ENCODE peak calls at places on chromosomes 5 and 9, in four cellular contexts. One of them, this sample, is unnamed. For H3K27me3 and H3K36me3, the result is how much of the 10 kb centered on the place peaks cover.

GRCh38 chr5:44638286-44638869 is 170.4 kb upstream of the MRPS30 start:
- DNase-seq in HCT116: peak
- DNase-seq in body of pancreas: no peak
- DNase-seq in testis: no peak
- DNase-seq in this sample: no peak

GRCh38 chr5:35518104-35518503 is 99.6 kb upstream of the SPEF2 start:
- DNase-seq in body of pancreas: no peak
- DNase-seq in testis: no peak
- DNase-seq in HCT116: no peak
- DNase-seq in this sample: no peak

GRCh38 chr5:93585054-93585751 is 2.2 kb downstream of the NR2F1 start:
- DNase-seq in body of pancreas: peak
- DNase-seq in testis: no peak
- DNase-seq in HCT116: no peak
- DNase-seq in this sample: no peak

GRCh38 chr5:6510973-6511372 is 62.3 kb downstream of the UBE2QL1 start:
- DNase-seq in body of pancreas: no peak
- DNase-seq in testis: no peak
- DNase-seq in HCT116: no peak
- DNase-seq in this sample: no peak

GRCh38 chr9:68794898-68795297 is 89.9 kb downstream of the PIP5K1B start:
- DNase-seq in body of pancreas: no peak
- DNase-seq in HCT116: no peak
- DNase-seq in testis: no peak
- DNase-seq in this sample: no peak

GRCh38 chr5:158699336-158699735 is 400.4 kb downstream of the EBF1 start:
- DNase-seq in HCT116: no peak
- DNase-seq in testis: no peak
- DNase-seq in body of pancreas: no peak
- DNase-seq in this sample: no peak

GRCh38 chr5:155689403-155689802 is 637.6 kb upstream of the SGCD start:
- DNase-seq in HCT116: no peak
- DNase-seq in body of pancreas: no peak
- DNase-seq in testis: no peak
- DNase-seq in this sample: no peak

GRCh38 chr5:155316310-155316709 is 302.8 kb downstream of the KIF4B start:
- DNase-seq in HCT116: no peak
- DNase-seq in testis: no peak
- DNase-seq in body of pancreas: no peak
- DNase-seq in this sample: no peak

GRCh38 chr9:86175223-86175622 is 75.9 kb upstream of the GOLM1 start:
- DNase-seq in body of pancreas: no peak
- DNase-seq in HCT116: no peak
- DNase-seq in testis: no peak
- DNase-seq in this sample: no peak

GRCh38 chr5:53407373-53407772 is 73.1 kb upstream of the FST start:
- DNase-seq in testis: no peak
- DNase-seq in HCT116: no peak
- DNase-seq in body of pancreas: no peak
- DNase-seq in this sample: no peak

GRCh38 chr5:176647870-176648466 is 684 bp downstream of the TSPAN17 start:
- DNase-seq in HCT116: no peak
- DNase-seq in body of pancreas: peak
- DNase-seq in testis: peak
- DNase-seq in this sample: peak

GRCh38 chr5:164614707-164615106 is 1109.3 kb downstream of the MAT2B start:
- DNase-seq in HCT116: no peak
- DNase-seq in body of pancreas: no peak
- DNase-seq in testis: no peak
- DNase-seq in this sample: no peak

GRCh38 chr5:134051305-134051704 is 46.5 kb upstream of the VDAC1 start:
- DNase-seq in body of pancreas: no peak
- DNase-seq in HCT116: no peak
- DNase-seq in testis: no peak
- DNase-seq in this sample: peak

GRCh38 chr5:16536246-16536645 is 70.6 kb upstream of the ZNF622 start:
- DNase-seq in testis: no peak
- DNase-seq in HCT116: no peak
- DNase-seq in body of pancreas: no peak
- DNase-seq in this sample: no peak

GRCh38 chr5:65478336-65478735 is 3.4 kb downstream of the ADAMTS6 start:
- DNase-seq in HCT116: no peak
- DNase-seq in testis: no peak
- DNase-seq in body of pancreas: no peak
- DNase-seq in this sample: no peak

GRCh38 chr5:138632900-138633489 is 57.8 kb upstream of the HSPA9 start:
- DNase-seq in HCT116: peak
- DNase-seq in body of pancreas: peak
- DNase-seq in testis: peak
- DNase-seq in this sample: peak

GRCh38 chr9:36499156-36499886 is 73.4 kb upstream of the MELK start:
- DNase-seq in testis: no peak
- DNase-seq in HCT116: no peak
- DNase-seq in body of pancreas: no peak
- DNase-seq in this sample: no peak

GRCh38 chr5:140633081-140633471 is at the start of gene CD14:
- DNase-seq in testis: peak
- DNase-seq in HCT116: no peak
- DNase-seq in body of pancreas: peak
- DNase-seq in this sample: peak

GRCh38 chr9:121201045-121201737 is 478 bp downstream of the RAB14 start:
- DNase-seq in body of pancreas: no peak
- DNase-seq in testis: peak
- DNase-seq in HCT116: no peak
- DNase-seq in this sample: no peak

GRCh38 chr5:135657536-135658307 is 78.9 kb upstream of the CXCL14 start:
- DNase-seq in body of pancreas: no peak
- DNase-seq in testis: no peak
- DNase-seq in HCT116: no peak
- DNase-seq in this sample: no peak

GRCh38 chr9:98369066-98369425 is 113.6 kb upstream of the TBC1D2 start:
- DNase-seq in body of pancreas: no peak
- DNase-seq in HCT116: no peak
- DNase-seq in testis: no peak
- DNase-seq in this sample: no peak

GRCh38 chr5:95727764-95728191 is 3.4 kb upstream of the RHOBTB3 start:
- DNase-seq in body of pancreas: no peak
- DNase-seq in HCT116: no peak
- DNase-seq in testis: no peak
- DNase-seq in this sample: no peak

GRCh38 chr9:125826850-125827249 is 79.7 kb downstream of the PBX3 start:
- DNase-seq in testis: no peak
- DNase-seq in HCT116: no peak
- DNase-seq in body of pancreas: no peak
- DNase-seq in this sample: no peak

GRCh38 chr5:141084487-141084989 is 9.9 kb upstream of the PCDHB2 start:
- DNase-seq in testis: peak
- DNase-seq in HCT116: no peak
- DNase-seq in body of pancreas: peak
- DNase-seq in this sample: no peak

GRCh38 chr5:38420691-38421395 is 135.6 kb downstream of the LIFR start:
- DNase-seq in body of pancreas: peak
- DNase-seq in testis: peak
- DNase-seq in HCT116: peak
- DNase-seq in this sample: peak

GRCh38 chr9:74498616-74499095 is 1.5 kb downstream of the RORB start:
- DNase-seq in body of pancreas: no peak
- DNase-seq in testis: no peak
- DNase-seq in HCT116: no peak
- DNase-seq in this sample: peak

GRCh38 chr9:33840381-33840780 is 23.4 kb downstream of the UBE2R2 start:
- DNase-seq in testis: no peak
- DNase-seq in HCT116: no peak
- DNase-seq in body of pancreas: no peak
- DNase-seq in this sample: no peak

GRCh38 chr9:68981825-68982224 is 32.1 kb downstream of the PRKACG start:
- DNase-seq in testis: no peak
- DNase-seq in body of pancreas: no peak
- DNase-seq in HCT116: no peak
- DNase-seq in this sample: no peak

GRCh38 chr9:120393386-120394057 is 186.4 kb downstream of the CDK5RAP2 start:
- DNase-seq in body of pancreas: no peak
- DNase-seq in testis: no peak
- DNase-seq in HCT116: no peak
- DNase-seq in this sample: peak

GRCh38 chr5:132474131-132474723 is 16.3 kb downstream of the IRF1 start:
- DNase-seq in HCT116: no peak
- DNase-seq in body of pancreas: no peak
- DNase-seq in testis: no peak
- DNase-seq in this sample: no peak

GRCh38 chr5:76944638-76945037 is 8.2 kb upstream of the CRHBP start:
- DNase-seq in body of pancreas: no peak
- DNase-seq in HCT116: no peak
- DNase-seq in testis: no peak
- DNase-seq in this sample: no peak

GRCh38 chr5:173896631-173897030 is 8.5 kb downstream of the CPEB4 start:
- DNase-seq in body of pancreas: no peak
- DNase-seq in HCT116: no peak
- DNase-seq in testis: no peak
- DNase-seq in this sample: no peak
- TF ChIP-seq CTCF in body of pancreas: no peak
- TF ChIP-seq CTCF in HCT116: no peak
- TF ChIP-seq CTCF in testis: no peak
- TF ChIP-seq CTCF in this sample: no peak

DNA sequence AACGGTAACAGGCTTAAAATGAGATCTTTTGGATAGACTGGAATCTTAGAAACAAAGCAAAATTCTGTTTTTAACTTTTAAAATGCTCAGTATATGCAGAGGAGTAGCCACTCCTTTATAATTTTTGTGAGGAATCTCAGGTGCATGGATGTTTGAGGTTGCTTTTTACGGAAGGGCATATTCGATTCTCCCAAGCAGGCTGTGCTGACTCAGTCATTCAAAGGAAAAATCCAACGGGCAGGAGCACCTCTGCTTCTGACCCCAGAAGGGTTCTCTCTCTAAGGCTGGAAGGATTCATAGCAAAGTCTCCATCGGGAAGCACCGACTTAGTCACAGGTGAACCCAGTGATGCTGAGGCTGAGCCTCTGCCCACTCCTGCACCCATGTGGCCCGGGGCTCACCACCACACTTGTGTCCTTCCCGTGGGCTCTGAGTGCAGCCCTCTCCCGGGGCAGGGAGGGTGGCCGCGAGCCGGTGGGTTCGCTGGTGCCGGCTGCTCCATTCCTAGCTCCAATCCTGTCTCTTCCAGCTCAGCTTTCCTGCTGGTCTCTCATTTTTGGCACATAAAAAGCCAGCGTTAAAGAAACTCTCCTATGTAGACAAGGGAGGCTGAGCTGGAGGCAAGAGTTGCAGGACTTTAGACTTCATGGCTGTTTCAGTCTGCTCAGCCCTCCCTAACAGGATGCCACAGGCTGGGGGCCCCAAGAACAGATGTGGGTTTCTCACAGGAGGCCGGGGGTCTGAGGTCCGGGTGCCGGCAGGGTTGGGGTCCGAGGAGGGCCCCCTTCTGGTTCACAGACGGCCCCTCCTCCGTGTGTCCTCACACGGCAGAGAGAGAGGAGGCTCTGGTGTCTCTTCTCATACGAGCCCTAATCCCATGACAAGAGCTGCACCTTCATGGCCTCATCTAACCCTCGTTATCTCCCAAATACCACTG is 135.6 kb upstream of the LPCAT1 start:
- DNase-seq in HCT116: no peak
- DNase-seq in body of pancreas: no peak
- DNase-seq in testis: no peak
- DNase-seq in this sample: no peak
- H3K27me3 ChIP-seq in HCT116: under half
- H3K27me3 ChIP-seq in body of pancreas: under half
- H3K27me3 ChIP-seq in testis: under half
- H3K27me3 ChIP-seq in this sample: under half

DNA sequence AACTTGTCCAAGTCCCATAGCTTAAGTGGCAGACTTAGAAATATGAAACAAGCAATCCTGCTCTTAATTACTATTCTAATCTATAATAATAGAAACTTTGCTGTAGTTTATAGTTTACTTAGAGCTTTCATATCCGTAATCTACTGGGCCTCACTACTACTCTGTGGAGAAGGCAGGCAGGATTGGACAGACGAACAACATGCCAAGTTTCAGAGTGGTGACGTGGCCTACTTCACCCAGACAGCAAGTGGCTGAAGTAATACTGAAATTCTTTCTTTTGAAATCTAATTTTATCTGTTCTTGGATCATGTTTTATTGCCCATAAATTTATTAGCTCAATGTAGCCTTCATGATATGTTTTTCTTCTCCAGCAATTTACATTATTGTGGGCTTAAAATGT is 22.2 kb downstream of the SPINK5 start:
- DNase-seq in HCT116: no peak
- DNase-seq in testis: no peak
- DNase-seq in body of pancreas: no peak
- DNase-seq in this sample: no peak
- H3K36me3 ChIP-seq in HCT116: under half
- H3K36me3 ChIP-seq in testis: under half
- H3K36me3 ChIP-seq in body of pancreas: under half
- H3K36me3 ChIP-seq in this sample: under half

DNA sequence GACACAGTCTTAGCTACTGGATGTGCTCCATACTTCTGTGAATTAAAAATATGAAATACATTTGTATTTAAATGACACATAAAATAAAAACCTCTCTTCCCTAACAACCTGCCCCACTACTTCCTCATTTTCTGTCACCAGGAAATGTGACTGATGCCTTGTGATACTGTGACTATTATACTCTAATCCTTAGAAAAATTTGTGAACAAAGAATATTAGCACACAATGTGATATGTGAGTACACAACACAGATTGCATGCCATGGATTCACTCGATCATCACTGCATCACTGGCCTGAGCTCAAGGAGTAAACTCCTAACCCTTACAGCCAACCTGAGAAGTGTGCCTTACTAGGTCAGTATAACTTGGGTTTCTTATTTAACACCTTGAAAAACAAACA is 281.0 kb downstream of the EFNA5 start:
- DNase-seq in HCT116: no peak
- DNase-seq in body of pancreas: no peak
- DNase-seq in testis: no peak
- DNase-seq in this sample: no peak
- TF ChIP-seq CTCF in HCT116: no peak
- TF ChIP-seq CTCF in body of pancreas: no peak
- TF ChIP-seq CTCF in testis: no peak
- TF ChIP-seq CTCF in this sample: no peak

GRCh38 chr9:131027872-131028179 is 18.9 kb downstream of the LAMC3 start:
- DNase-seq in HCT116: no peak
- DNase-seq in body of pancreas: no peak
- DNase-seq in testis: no peak
- DNase-seq in this sample: no peak
- H3K27me3 ChIP-seq in HCT116: under half
- H3K27me3 ChIP-seq in body of pancreas: under half
- H3K27me3 ChIP-seq in testis: under half
- H3K27me3 ChIP-seq in this sample: under half

DNA sequence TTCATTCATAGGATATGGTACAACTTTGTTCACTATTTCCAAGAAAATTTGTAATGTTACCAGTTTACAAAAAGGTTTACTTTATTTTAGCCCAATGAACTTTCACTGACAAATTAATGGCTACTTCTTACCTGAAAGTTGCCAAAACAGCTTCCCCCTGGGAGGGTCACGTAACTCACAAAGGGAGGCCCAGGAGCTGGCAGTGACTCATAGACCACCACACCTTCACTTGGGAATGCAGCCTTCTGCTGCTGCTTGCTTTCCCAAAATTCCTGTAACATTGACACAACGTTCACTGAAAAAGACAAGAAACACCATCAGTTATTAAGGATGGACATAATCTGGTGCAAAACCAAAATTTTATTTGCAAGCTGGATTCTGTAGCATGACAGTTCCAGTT is 18.1 kb downstream of the LIX1 start:
- DNase-seq in HCT116: no peak
- DNase-seq in body of pancreas: no peak
- DNase-seq in testis: no peak
- DNase-seq in this sample: no peak
- H3K36me3 ChIP-seq in HCT116: under half
- H3K36me3 ChIP-seq in body of pancreas: under half
- H3K36me3 ChIP-seq in testis: under half
- H3K36me3 ChIP-seq in this sample: under half

This sample was measured in adrenal gland.